ENCODE peak calls at places on chromosomes 3 and 15, in four cellular contexts. One of them, this sample, is unnamed.

GRCh38 chr3:105513042-105513441 is 146.3 kb downstream of the ALCAM start:
- DNase-seq in HS-5: peak; percentile 63
- DNase-seq in HFF-Myc: no peak
- DNase-seq in sigmoid colon: no peak
- DNase-seq in this sample: peak; percentile 75

GRCh38 chr3:42964286-42964685 is 14.8 kb upstream of the GASK1A start:
- DNase-seq in HS-5: no peak
- DNase-seq in HFF-Myc: no peak
- DNase-seq in sigmoid colon: no peak
- DNase-seq in this sample: no peak

GRCh38 chr3:132071043-132071442 is 36.2 kb upstream of the CPNE4 start:
- DNase-seq in HS-5: no peak
- DNase-seq in HFF-Myc: no peak
- DNase-seq in sigmoid colon: no peak
- DNase-seq in this sample: no peak

GRCh38 chr15:66720206-66721010 is 18.4 kb downstream of the SMAD6 start:
- DNase-seq in HS-5: no peak
- DNase-seq in HFF-Myc: no peak
- DNase-seq in sigmoid colon: no peak
- DNase-seq in this sample: no peak

GRCh38 chr3:195150194-195151118 is 120.5 kb downstream of the XXYLT1 start:
- DNase-seq in HS-5: no peak
- DNase-seq in HFF-Myc: no peak
- DNase-seq in sigmoid colon: peak; percentile 93
- DNase-seq in this sample: no peak

GRCh38 chr3:42655980-42656679 is 2.6 kb downstream of the ZBTB47 start:
- DNase-seq in HS-5: no peak
- DNase-seq in HFF-Myc: no peak
- DNase-seq in sigmoid colon: no peak
- DNase-seq in this sample: no peak

GRCh38 chr3:34212175-34212574 is 413.7 kb downstream of the PDCD6IP start:
- DNase-seq in HS-5: no peak
- DNase-seq in HFF-Myc: no peak
- DNase-seq in sigmoid colon: no peak
- DNase-seq in this sample: peak; percentile 49

GRCh38 chr15:87365221-87365620 is 891.3 kb downstream of the NTRK3 start:
- DNase-seq in HS-5: no peak
- DNase-seq in HFF-Myc: no peak
- DNase-seq in sigmoid colon: no peak
- DNase-seq in this sample: peak; percentile 31

GRCh38 chr3:124768812-124769211 is 38.6 kb downstream of the UMPS start:
- DNase-seq in HS-5: no peak
- DNase-seq in HFF-Myc: no peak
- DNase-seq in sigmoid colon: no peak
- DNase-seq in this sample: no peak